ENCODE peak calls at places on chromosomes 7 and 10, in four cellular contexts. G is lower leg skin, L is NB4, I is ovary. P is an unnamed sample.

GRCh38 chr10:100186253-100186780 is 488 bp upstream of the ERLIN1 start:
- DNase-seq in G (no peak), L (peak), I (peak), P (peak)

GRCh38 chr7:107939472-107940145 is 48.6 kb downstream of the DLD start:
- DNase-seq in G (peak), L (no peak), I (peak), P (peak)

GRCh38 chr10:74008212-74008731 is 10.4 kb downstream of the VCL start:
- DNase-seq in G (no peak), L (no peak), I (no peak), P (no peak)

GRCh38 chr10:122204691-122205489 is 66.2 kb upstream of the BTBD16 start:
- DNase-seq in G (no peak), L (no peak), I (no peak), P (no peak)

GRCh38 chr10:92697663-92698511 is 8.1 kb downstream of the HHEX start:
- DNase-seq in G (no peak), L (peak), I (no peak), P (no peak)

GRCh38 chr7:157817433-157817832 is 480.6 kb downstream of the DNAJB6 start:
- DNase-seq in G (no peak), L (no peak), I (no peak), P (no peak)

GRCh38 chr10:95655571-95656290 is 780 bp downstream of the ALDH18A1 start:
- DNase-seq in G (no peak), L (peak), I (no peak), P (no peak)

GRCh38 chr10:132397036-132397541 is at the start of gene PWWP2B:
- DNase-seq in G (no peak), L (peak), I (peak), P (peak)

GRCh38 chr10:24825551-24825950 is 101.9 kb upstream of the ARHGAP21 start:
- DNase-seq in G (no peak), L (no peak), I (no peak), P (no peak)

GRCh38 chr7:33062023-33062781 is at the start of gene NT5C3A:
- DNase-seq in G (peak), L (peak), I (no peak), P (peak)

GRCh38 chr10:130611239-130611638 is 475.0 kb downstream of the GLRX3 start:
- DNase-seq in G (no peak), L (no peak), I (no peak), P (no peak)

GRCh38 chr10:21100190-21100589 is 203.1 kb upstream of the NEBL start:
- DNase-seq in G (no peak), L (no peak), I (no peak), P (no peak)

GRCh38 chr10:114686013-114686412 is 27.9 kb upstream of the ABLIM1 start:
- DNase-seq in G (no peak), L (no peak), I (no peak), P (no peak)

GRCh38 chr10:99917963-99918825 is 91.6 kb downstream of the DNMBP start:
- DNase-seq in G (no peak), L (no peak), I (peak), P (peak)

GRCh38 chr10:2137549-2138174 is 400.3 kb upstream of the ADARB2 start:
- DNase-seq in G (no peak), L (peak), I (no peak), P (no peak)

GRCh38 chr10:100307716-100308115 is 21.2 kb upstream of the BLOC1S2 start:
- DNase-seq in G (no peak), L (no peak), I (no peak), P (no peak)

GRCh38 chr10:71326464-71326881 is 7.4 kb downstream of the SLC29A3 start:
- DNase-seq in G (no peak), L (no peak), I (no peak), P (no peak)

GRCh38 chr10:102112210-102112817 is 7.9 kb downstream of the LDB1 start:
- DNase-seq in G (no peak), L (peak), I (no peak), P (no peak)

GRCh38 chr7:110130669-110131068 is 960.3 kb upstream of the LRRN3 start:
- DNase-seq in G (no peak), L (no peak), I (no peak), P (no peak)

GRCh38 chr7:113824117-113824823 is 94.5 kb downstream of the PPP1R3A start:
- DNase-seq in G (no peak), L (no peak), I (no peak), P (no peak)

GRCh38 chr7:88243345-88243909 is 23.6 kb upstream of the SRI start:
- DNase-seq in G (no peak), L (peak), I (no peak), P (no peak)

GRCh38 chr10:6647811-6648526 is 67.9 kb upstream of the PRKCQ start:
- DNase-seq in G (peak), L (peak), I (no peak), P (no peak)

GRCh38 chr7:121960678-121961461 is 87.9 kb downstream of the PTPRZ1 start:
- DNase-seq in G (no peak), L (no peak), I (no peak), P (no peak)

GRCh38 chr10:17430647-17431355 is 23.6 kb downstream of the ST8SIA6 start:
- DNase-seq in G (peak), L (peak), I (peak), P (peak)

GRCh38 chr7:80721880-80722595 is 83.6 kb downstream of the CD36 start:
- DNase-seq in G (peak), L (peak), I (no peak), P (no peak)

GRCh38 chr10:58651040-58651439 is 138.4 kb downstream of the BICC1 start:
- DNase-seq in G (no peak), L (no peak), I (no peak), P (no peak)

GRCh38 chr7:139403601-139404000 is 43.9 kb downstream of the LUC7L2 start:
- DNase-seq in G (no peak), L (no peak), I (no peak), P (no peak)

GRCh38 chr7:91656486-91657237 is 223.8 kb downstream of the MTERF1 start:
- DNase-seq in G (peak), L (no peak), I (no peak), P (no peak)

GRCh38 chr7:99010281-99010680 is 131.9 kb downstream of the TRRAP start:
- DNase-seq in G (no peak), L (no peak), I (no peak), P (no peak)

GRCh38 chr7:134865001-134865845 is 85.8 kb downstream of the CALD1 start:
- DNase-seq in G (no peak), L (no peak), I (no peak), P (no peak)

GRCh38 chr10:98096731-98097130 is 37.7 kb upstream of the R3HCC1L start:
- DNase-seq in G (no peak), L (no peak), I (no peak), P (no peak)

GRCh38 chr7:17493451-17493850 is 195.0 kb downstream of the AHR start:
- DNase-seq in G (no peak), L (peak), I (no peak), P (no peak)

GRCh38 chr10:129755075-129756020 is 208.7 kb downstream of the EBF3 start:
- DNase-seq in G (peak), L (no peak), I (peak), P (peak)

GRCh38 chr10:77386833-77387232 is 250.8 kb downstream of the KCNMA1 start:
- DNase-seq in G (no peak), L (peak), I (no peak), P (no peak)

GRCh38 chr7:2141011-2141410 is 91.7 kb downstream of the MAD1L1 start:
- DNase-seq in G (no peak), L (no peak), I (no peak), P (no peak)

GRCh38 chr7:2141656-2142055 is 91.1 kb downstream of the MAD1L1 start:
- DNase-seq in G (no peak), L (no peak), I (no peak), P (no peak)

GRCh38 chr7:2139004-2139652 is 93.6 kb downstream of the MAD1L1 start:
- DNase-seq in G (no peak), L (no peak), I (no peak), P (no peak)

GRCh38 chr7:2140216-2140870 is 92.4 kb downstream of the MAD1L1 start:
- DNase-seq in G (no peak), L (no peak), I (no peak), P (no peak)

DNA sequence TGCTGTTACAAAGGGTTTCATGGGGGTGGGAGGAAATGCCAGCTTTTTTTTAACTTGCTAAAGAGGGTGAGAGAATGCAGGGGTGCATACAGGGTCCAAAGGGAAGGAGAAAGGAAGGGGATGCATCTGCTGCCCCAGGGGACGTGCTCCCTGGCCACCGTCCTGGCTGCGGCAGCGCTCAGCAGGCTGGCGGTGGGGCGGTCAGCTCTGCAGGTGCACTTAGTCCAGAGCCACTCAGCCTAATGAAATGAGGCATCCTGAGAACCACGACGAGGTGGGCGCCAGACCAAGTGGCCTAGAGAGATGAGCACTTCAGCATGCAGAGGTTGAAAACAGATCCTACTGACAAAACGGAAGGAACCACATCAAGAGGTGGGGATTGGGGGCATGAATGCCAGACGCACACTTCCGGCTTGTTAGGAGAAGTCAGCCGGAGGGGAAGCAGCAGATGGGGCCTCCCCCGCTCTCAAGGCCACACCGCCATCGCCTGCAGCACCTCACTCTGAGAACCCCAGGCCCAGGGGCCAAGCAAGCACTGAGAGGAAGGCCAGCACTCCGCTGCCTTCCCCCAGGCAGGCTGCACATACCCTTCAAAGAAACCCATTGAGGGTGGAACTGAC is 94.5 kb downstream of the MAD1L1 start:
- DNase-seq in G (no peak), L (no peak), I (peak), P (no peak)
- TF ChIP-seq POLR2A in G (no peak), L (no peak), I (no peak), P (no peak)

DNA sequence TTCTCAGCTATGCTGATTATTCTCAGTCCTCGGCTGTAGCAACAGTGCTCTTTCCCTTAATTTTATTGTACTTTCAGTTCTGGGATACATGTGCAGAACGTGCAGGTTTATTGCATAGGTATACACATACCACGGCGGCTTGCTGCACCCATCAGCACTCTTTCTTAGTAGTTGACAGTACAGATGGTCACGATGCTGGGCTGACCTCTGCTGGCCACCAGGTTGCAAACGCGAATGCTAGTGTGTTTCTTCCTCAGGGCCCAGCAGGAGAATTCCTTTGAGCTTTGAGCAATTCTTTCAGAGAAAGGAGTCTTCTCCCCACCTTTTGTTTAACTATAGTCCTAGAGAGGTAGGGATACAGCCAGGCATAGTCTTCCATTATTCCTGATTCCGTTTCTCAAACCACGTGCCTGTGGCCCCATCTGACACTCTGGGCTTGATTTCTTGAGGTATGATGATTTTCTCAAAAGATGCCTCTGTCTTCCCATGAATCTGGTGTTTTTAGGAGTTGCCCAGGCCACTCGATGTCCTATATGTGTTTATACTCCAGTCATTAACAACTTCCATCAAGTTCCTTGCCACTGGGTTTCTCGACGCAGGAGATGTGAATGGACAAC is 48.9 kb upstream of the CDC14C start:
- DNase-seq in G (peak), L (peak), I (peak), P (no peak)
- TF ChIP-seq CTCF in G (no peak), L (peak), I (no peak), P (no peak)

GRCh38 chr7:22137466-22137865 is 191.8 kb upstream of the CDCA7L start:
- DNase-seq in G (no peak), L (no peak), I (no peak), P (no peak)
- TF ChIP-seq POLR2A in G (no peak), L (no peak), I (no peak), P (no peak)

DNA sequence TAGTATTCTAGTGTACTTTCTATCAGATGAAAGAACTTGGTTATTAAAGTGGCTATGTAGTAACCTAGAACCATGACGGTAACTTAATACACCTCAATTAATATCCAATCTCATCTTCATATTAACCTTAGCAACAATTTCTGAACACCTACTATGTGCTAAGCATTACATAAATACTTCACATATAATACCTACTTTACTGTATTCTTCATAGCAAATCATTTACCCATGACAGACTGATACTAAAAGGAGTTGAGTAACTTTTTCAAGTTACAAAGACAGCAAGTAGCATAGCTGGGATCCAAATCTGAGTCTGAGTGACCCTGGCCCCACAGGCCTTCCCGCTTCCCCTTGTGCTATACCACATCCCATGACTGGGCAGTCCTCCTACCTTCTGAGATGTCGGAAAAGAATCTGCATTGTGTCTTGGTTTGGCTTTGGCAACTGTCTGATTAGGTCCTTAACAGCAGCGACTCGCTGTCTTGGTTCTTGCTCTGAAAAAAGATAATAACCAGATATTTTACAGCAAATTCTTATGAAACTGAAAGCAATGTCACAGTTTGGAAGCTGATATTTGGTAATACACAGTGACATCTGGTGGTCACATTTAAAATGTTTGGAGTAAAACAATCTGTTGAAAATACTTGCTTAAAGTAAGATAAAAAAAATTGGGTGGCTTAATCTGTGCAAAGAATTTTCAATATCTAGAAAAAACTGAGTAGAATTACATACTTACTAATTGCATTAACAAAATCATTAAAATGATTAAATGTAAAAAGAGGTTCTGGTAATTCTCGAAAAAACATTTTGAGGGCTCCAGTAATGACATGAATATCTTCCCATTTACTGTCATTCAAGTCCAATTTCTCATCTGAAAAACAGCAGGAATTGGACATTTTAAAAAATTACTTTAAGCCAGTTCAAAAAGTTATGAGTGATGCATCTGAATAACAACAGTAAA is 120.1 kb downstream of the ARHGAP12 start:
- DNase-seq in G (peak), L (peak), I (no peak), P (peak)
- TF ChIP-seq CTCF in G (peak), L (no peak), I (peak), P (peak)